ENCODE peak calls at places on chromosomes 2 and 18, in four cellular contexts. E, I, C and D are unnamed samples.
A peak's percentile ranks its signal among the peaks of the same experiment; 100 is the strongest.

GRCh38 chr18:45954070-45954712 is 12.9 kb downstream of the EPG5 start:
- DNase-seq in E (no peak), I (no peak), C (no peak), D (no peak)

GRCh38 chr2:78941751-78942150 is 83.8 kb upstream of the REG3G start:
- DNase-seq in E (no peak), I (no peak), C (no peak), D (no peak)

GRCh38 chr2:214874694-214875093 is 65.2 kb upstream of the BARD1 start:
- DNase-seq in E (no peak), I (no peak), C (no peak), D (no peak)

GRCh38 chr2:175004980-175005832 is at the start of gene CHN1:
- DNase-seq in E (peak; percentile 70), I (peak; percentile 91), C (peak; percentile 49), D (no peak)

GRCh38 chr2:234836251-234836650 is 115.6 kb upstream of the SH3BP4 start:
- DNase-seq in E (no peak), I (no peak), C (no peak), D (no peak)

GRCh38 chr18:44580159-44580558 is 100.5 kb upstream of the SETBP1 start:
- DNase-seq in E (no peak), I (no peak), C (no peak), D (no peak)

GRCh38 chr2:187429989-187430388 is 18.1 kb downstream of the CALCRL start:
- DNase-seq in E (no peak), I (no peak), C (no peak), D (no peak)

GRCh38 chr18:23992119-23992940 is 22.2 kb upstream of the TTC39C start:
- DNase-seq in E (no peak), I (no peak), C (peak; percentile 83), D (no peak)

GRCh38 chr2:46407852-46408455 is 71.4 kb upstream of the TMEM247 start:
- DNase-seq in E (no peak), I (no peak), C (no peak), D (no peak)

GRCh38 chr2:226898925-226899324 is 63.1 kb downstream of the RHBDD1 start:
- DNase-seq in E (no peak), I (no peak), C (no peak), D (no peak)

GRCh38 chr18:36828157-36828629 is 609 bp downstream of the TPGS2 start:
- DNase-seq in E (peak; percentile 26), I (peak; percentile 63), C (no peak), D (no peak)
- TF ChIP-seq POLR2A in E (no peak), I (no peak), C (no peak), D (no peak)

GRCh38 chr18:50879302-50880107 is 587 bp downstream of the ME2 start:
- DNase-seq in E (no peak), I (no peak), C (peak; percentile 43), D (no peak)
- TF ChIP-seq POLR2A in E (no peak), I (no peak), C (no peak), D (no peak)

DNA sequence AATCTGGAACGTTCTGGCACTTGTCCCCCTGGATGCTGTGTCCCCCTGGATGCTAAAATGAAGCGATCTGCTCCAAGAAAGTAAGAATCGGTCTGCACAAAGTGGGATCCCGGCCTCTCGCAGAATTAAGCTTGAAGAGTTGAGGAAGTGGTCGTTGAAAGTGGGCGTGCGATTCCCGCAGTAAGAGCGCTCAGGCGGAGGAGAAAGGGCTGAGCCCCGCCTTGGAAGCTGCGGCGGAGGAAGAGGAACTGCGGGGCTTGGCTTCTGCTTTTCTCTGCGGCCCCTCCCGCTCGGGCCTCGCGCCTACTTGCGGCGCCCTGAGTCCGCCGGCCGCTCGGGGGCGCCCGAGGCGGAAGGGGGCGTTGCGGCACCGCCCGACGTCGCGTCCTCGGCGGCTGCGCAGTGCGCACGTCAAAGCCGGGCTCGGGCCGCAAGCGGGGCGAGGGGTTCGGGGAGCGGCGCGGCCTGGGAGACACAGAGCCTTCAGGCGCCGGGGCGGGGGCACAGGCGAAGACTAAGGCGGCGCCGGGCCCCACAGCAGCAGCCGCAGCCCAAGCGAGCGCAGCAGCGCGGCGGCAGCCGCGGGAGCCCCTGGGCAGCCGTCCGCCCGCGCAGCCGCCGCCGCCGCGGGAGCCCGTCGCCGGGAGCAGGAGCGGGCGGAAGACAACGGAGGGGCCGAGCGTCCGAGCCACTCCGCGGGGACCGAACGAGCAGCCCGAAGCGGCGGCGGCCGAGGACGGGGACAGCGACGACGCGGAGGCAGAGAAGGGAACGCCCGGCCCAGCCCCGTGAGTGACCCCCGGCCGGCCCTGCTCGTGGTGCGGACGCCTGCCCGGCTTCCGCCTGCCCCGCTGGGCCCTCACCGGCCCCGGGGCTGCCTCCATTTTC is at the start of gene CAB39:
- DNase-seq in E (peak; percentile 87), I (peak; percentile 93), C (peak; percentile 90), D (no peak)
- TF ChIP-seq POLR2A in E (peak; percentile 71), I (peak; percentile 20), C (no peak), D (no peak)

GRCh38 chr2:25079050-25079635 is 37.3 kb downstream of the EFR3B start:
- DNase-seq in E (no peak), I (peak; percentile 12), C (no peak), D (no peak)

GRCh38 chr2:25076749-25077148 is 34.9 kb downstream of the EFR3B start:
- DNase-seq in E (no peak), I (peak; percentile 7), C (no peak), D (no peak)

GRCh38 chr2:25074826-25075225 is 33.0 kb downstream of the EFR3B start:
- DNase-seq in E (no peak), I (no peak), C (no peak), D (no peak)

GRCh38 chr2:25077792-25078170 is 35.9 kb downstream of the EFR3B start:
- DNase-seq in E (no peak), I (no peak), C (no peak), D (no peak)

GRCh38 chr2:25078171-25079049 is 36.5 kb downstream of the EFR3B start:
- DNase-seq in E (no peak), I (peak; percentile 62), C (no peak), D (no peak)
- TF ChIP-seq POLR2A in E (no peak), I (no peak), C (no peak), D (no peak)

GRCh38 chr2:218422403-218423086 is 3.6 kb downstream of the VIL1 start:
- DNase-seq in E (no peak), I (no peak), C (no peak), D (no peak)
- TF ChIP-seq POLR2A in E (no peak), I (no peak), C (no peak), D (no peak)

GRCh38 chr2:10302479-10303173 is at the start of gene HPCAL1:
- DNase-seq in E (peak; percentile 85), I (peak; percentile 93), C (peak; percentile 93), D (no peak)
- TF ChIP-seq POLR2A in E (peak; percentile 94), I (peak; percentile 34), C (peak; percentile 37), D (no peak)

DNA sequence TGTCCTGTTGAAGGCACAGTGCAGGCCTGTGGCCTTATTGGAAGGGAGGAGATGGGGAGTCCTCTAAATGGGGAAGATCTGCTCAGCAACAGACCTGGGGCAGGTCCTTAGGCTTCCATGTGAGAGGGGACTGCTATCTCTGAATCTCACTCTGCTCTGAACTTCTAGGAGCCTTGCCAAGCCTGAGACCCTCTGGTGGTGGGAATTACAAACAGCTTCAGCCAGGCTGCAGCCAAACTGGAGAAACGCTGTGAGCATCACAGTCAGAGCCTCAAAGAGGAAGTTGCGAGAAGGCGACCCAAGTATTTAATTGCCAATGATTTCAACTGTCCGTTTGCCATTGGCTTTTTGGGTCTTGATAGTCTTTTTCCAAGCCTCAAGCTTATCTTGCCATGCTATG is 66.8 kb upstream of the MC2R start:
- DNase-seq in E (no peak), I (no peak), C (no peak), D (no peak)
- TF ChIP-seq POLR2A in E (no peak), I (no peak), C (no peak), D (no peak)

GRCh38 chr2:73983322-73984202 is 1.1 kb upstream of the TET3 start:
- DNase-seq in E (peak; percentile 18), I (no peak), C (peak; percentile 97), D (no peak)
- TF ChIP-seq POLR2A in E (no peak), I (no peak), C (peak; percentile 58), D (no peak)

GRCh38 chr18:29313312-29313711 is 1136.4 kb upstream of the CDH2 start:
- DNase-seq in E (no peak), I (no peak), C (no peak), D (no peak)
- TF ChIP-seq POLR2A in E (no peak), I (no peak), C (no peak), D (no peak)

DNA sequence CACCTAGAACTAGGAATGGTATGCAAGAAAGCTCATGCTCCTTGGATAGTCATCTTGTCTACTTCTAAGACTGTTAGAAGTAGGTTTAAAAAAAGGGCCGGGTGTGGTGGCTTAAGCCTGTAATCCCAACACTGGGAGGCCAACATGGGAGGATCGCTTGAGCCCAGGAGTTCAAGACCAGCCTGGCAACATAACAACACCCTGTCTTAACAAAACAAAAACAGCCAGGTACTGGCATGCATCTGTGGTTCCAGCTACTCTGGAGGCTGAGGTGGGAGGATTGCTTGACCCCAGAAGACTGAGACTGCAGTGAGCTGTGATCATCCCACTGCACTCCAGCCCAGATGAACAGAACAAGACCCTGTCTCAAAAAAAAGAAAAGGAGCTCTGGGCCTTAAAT is 19.9 kb downstream of the PNO1 start:
- DNase-seq in E (no peak), I (no peak), C (no peak), D (no peak)
- TF ChIP-seq POLR2A in E (no peak), I (no peak), C (no peak), D (no peak)